ENCODE peak calls at places on chromosome 17, in four cellular contexts. One of them, this sample, is unnamed. For H3K4me1, the result is how much of the 10 kb centered on the place peaks cover.

GRCh38 chr17:44086364-44087311 is 16.1 kb downstream of the G6PC3 start:
- DNase-seq in Caco-2: peak
- DNase-seq in CD4-positive, CD25-positive, alpha-beta regulatory T cell: peak
- DNase-seq in right atrium auricular region: no peak
- DNase-seq in this sample: peak

GRCh38 chr17:74512041-74512440 is 19.2 kb downstream of the CD300LB start:
- DNase-seq in Caco-2: no peak
- DNase-seq in CD4-positive, CD25-positive, alpha-beta regulatory T cell: no peak
- DNase-seq in right atrium auricular region: peak
- DNase-seq in this sample: no peak

GRCh38 chr17:40542562-40543411 is 22.5 kb downstream of the CCR7 start:
- DNase-seq in Caco-2: peak
- DNase-seq in CD4-positive, CD25-positive, alpha-beta regulatory T cell: no peak
- DNase-seq in right atrium auricular region: peak
- DNase-seq in this sample: peak

GRCh38 chr17:43905985-43906852 is 1.1 kb downstream of the MPP2 start:
- DNase-seq in Caco-2: no peak
- DNase-seq in CD4-positive, CD25-positive, alpha-beta regulatory T cell: no peak
- DNase-seq in right atrium auricular region: peak
- DNase-seq in this sample: no peak

GRCh38 chr17:28875856-28876564 is 21.2 kb downstream of the ERAL1 start:
- DNase-seq in Caco-2: no peak
- DNase-seq in CD4-positive, CD25-positive, alpha-beta regulatory T cell: no peak
- DNase-seq in right atrium auricular region: no peak
- DNase-seq in this sample: no peak

GRCh38 chr17:82080789-82081464 is 15.3 kb upstream of the DUS1L start:
- DNase-seq in Caco-2: no peak
- DNase-seq in CD4-positive, CD25-positive, alpha-beta regulatory T cell: no peak
- DNase-seq in right atrium auricular region: no peak
- DNase-seq in this sample: no peak

GRCh38 chr17:6510321-6511023 is 45.9 kb downstream of the PITPNM3 start:
- DNase-seq in Caco-2: no peak
- DNase-seq in CD4-positive, CD25-positive, alpha-beta regulatory T cell: no peak
- DNase-seq in right atrium auricular region: no peak
- DNase-seq in this sample: no peak

GRCh38 chr17:45908935-45909334 is 14.6 kb downstream of the MAPT start:
- DNase-seq in Caco-2: no peak
- DNase-seq in CD4-positive, CD25-positive, alpha-beta regulatory T cell: no peak
- DNase-seq in right atrium auricular region: no peak
- DNase-seq in this sample: no peak

GRCh38 chr17:74923538-74924249 is 379 bp upstream of the OTOP2 start:
- DNase-seq in Caco-2: peak
- DNase-seq in CD4-positive, CD25-positive, alpha-beta regulatory T cell: peak
- DNase-seq in right atrium auricular region: peak
- DNase-seq in this sample: no peak

GRCh38 chr17:42618442-42619150 is 9.1 kb downstream of the TUBG1 start:
- DNase-seq in Caco-2: peak
- DNase-seq in CD4-positive, CD25-positive, alpha-beta regulatory T cell: no peak
- DNase-seq in right atrium auricular region: no peak
- DNase-seq in this sample: peak

GRCh38 chr17:14471052-14471451 is 170.2 kb downstream of the HS3ST3B1 start:
- DNase-seq in Caco-2: peak
- DNase-seq in CD4-positive, CD25-positive, alpha-beta regulatory T cell: no peak
- DNase-seq in right atrium auricular region: no peak
- DNase-seq in this sample: peak

GRCh38 chr17:59329558-59330313 is 1.7 kb upstream of the YPEL2 start:
- DNase-seq in Caco-2: peak
- DNase-seq in CD4-positive, CD25-positive, alpha-beta regulatory T cell: peak
- DNase-seq in right atrium auricular region: peak
- DNase-seq in this sample: peak

GRCh38 chr17:75152523-75152922 is 1.8 kb downstream of the JPT1 start:
- DNase-seq in Caco-2: no peak
- DNase-seq in CD4-positive, CD25-positive, alpha-beta regulatory T cell: no peak
- DNase-seq in right atrium auricular region: no peak
- DNase-seq in this sample: no peak

GRCh38 chr17:65785109-65785508 is 223.7 kb upstream of the AXIN2 start:
- DNase-seq in Caco-2: no peak
- DNase-seq in CD4-positive, CD25-positive, alpha-beta regulatory T cell: no peak
- DNase-seq in right atrium auricular region: no peak
- DNase-seq in this sample: peak

GRCh38 chr17:76585649-76586593 is at the start of gene ST6GALNAC2:
- DNase-seq in Caco-2: peak
- DNase-seq in CD4-positive, CD25-positive, alpha-beta regulatory T cell: peak
- DNase-seq in right atrium auricular region: no peak
- DNase-seq in this sample: peak

GRCh38 chr17:57927048-57927723 is 28.0 kb downstream of the CUEDC1 start:
- DNase-seq in Caco-2: no peak
- DNase-seq in CD4-positive, CD25-positive, alpha-beta regulatory T cell: no peak
- DNase-seq in right atrium auricular region: no peak
- DNase-seq in this sample: no peak

GRCh38 chr17:75689441-75689873 is 22.3 kb downstream of the SAP30BP start:
- DNase-seq in Caco-2: no peak
- DNase-seq in CD4-positive, CD25-positive, alpha-beta regulatory T cell: peak
- DNase-seq in right atrium auricular region: no peak
- DNase-seq in this sample: peak

GRCh38 chr17:57295526-57296023 is 39.3 kb downstream of the MSI2 start:
- DNase-seq in Caco-2: no peak
- DNase-seq in CD4-positive, CD25-positive, alpha-beta regulatory T cell: no peak
- DNase-seq in right atrium auricular region: no peak
- DNase-seq in this sample: peak

GRCh38 chr17:57997085-57997809 is 9.2 kb upstream of the VEZF1 start:
- DNase-seq in Caco-2: no peak
- DNase-seq in CD4-positive, CD25-positive, alpha-beta regulatory T cell: no peak
- DNase-seq in right atrium auricular region: no peak
- DNase-seq in this sample: no peak

GRCh38 chr17:77883213-77883650 is 75.3 kb upstream of the TNRC6C start:
- DNase-seq in Caco-2: no peak
- DNase-seq in CD4-positive, CD25-positive, alpha-beta regulatory T cell: no peak
- DNase-seq in right atrium auricular region: no peak
- DNase-seq in this sample: no peak
- H3K4me1 ChIP-seq in Caco-2: under half
- H3K4me1 ChIP-seq in CD4-positive, CD25-positive, alpha-beta regulatory T cell: half or more
- H3K4me1 ChIP-seq in right atrium auricular region: under half
- H3K4me1 ChIP-seq in this sample: under half

DNA sequence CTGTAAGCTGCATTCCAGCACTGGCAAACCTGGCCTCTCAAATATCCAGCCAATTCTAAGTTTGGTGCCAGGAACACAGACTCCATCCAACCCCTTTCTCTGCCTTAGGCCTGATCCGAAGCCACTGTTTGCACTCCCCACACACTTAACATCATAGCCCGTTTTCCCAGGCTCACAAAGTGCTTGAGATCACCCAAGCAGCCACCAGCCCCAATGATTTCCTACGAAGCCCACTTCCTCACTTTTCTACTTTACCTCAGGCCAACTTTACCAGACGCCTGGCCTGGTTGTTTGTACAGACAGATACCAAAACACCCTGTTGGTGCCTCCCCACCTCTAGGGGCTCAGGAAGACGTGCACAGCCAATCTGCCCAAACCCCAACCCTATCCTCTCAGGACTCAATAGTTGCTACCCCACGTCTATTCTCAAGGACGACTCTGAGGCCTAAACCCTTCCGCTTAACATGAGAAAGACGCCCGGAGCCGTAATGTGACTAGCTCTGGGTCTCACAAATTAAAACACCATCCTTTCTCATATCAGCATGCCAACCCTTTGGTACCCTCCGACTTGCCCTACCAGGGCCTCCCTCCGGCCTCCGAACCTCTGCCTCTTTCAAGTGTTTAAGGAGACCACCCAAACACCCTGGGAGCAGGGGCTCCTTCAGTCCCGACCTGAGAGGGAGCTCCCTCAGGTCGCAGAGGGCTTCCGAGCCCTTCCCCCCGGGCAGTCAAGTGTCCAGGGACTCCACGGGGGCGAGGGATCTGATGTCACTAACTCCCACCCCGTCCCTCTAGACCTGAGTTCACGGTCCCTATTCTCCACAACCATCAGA is 3.4 kb upstream of the PER1 start:
- DNase-seq in Caco-2: no peak
- DNase-seq in CD4-positive, CD25-positive, alpha-beta regulatory T cell: no peak
- DNase-seq in right atrium auricular region: no peak
- DNase-seq in this sample: no peak
- H3K4me1 ChIP-seq in Caco-2: under half
- H3K4me1 ChIP-seq in CD4-positive, CD25-positive, alpha-beta regulatory T cell: half or more
- H3K4me1 ChIP-seq in right atrium auricular region: under half
- H3K4me1 ChIP-seq in this sample: under half

GRCh38 chr17:78879679-78880186 is 23.3 kb downstream of the CEP295NL start:
- DNase-seq in Caco-2: no peak
- DNase-seq in CD4-positive, CD25-positive, alpha-beta regulatory T cell: peak
- DNase-seq in right atrium auricular region: peak
- DNase-seq in this sample: no peak
- H3K4me1 ChIP-seq in Caco-2: under half
- H3K4me1 ChIP-seq in CD4-positive, CD25-positive, alpha-beta regulatory T cell: under half
- H3K4me1 ChIP-seq in right atrium auricular region: under half
- H3K4me1 ChIP-seq in this sample: under half

GRCh38 chr17:79802736-79803420 is 6.0 kb upstream of the CBX8 start:
- DNase-seq in Caco-2: no peak
- DNase-seq in CD4-positive, CD25-positive, alpha-beta regulatory T cell: no peak
- DNase-seq in right atrium auricular region: no peak
- DNase-seq in this sample: no peak

GRCh38 chr17:79802039-79802735 is 5.3 kb upstream of the CBX8 start:
- DNase-seq in Caco-2: no peak
- DNase-seq in CD4-positive, CD25-positive, alpha-beta regulatory T cell: no peak
- DNase-seq in right atrium auricular region: no peak
- DNase-seq in this sample: no peak

GRCh38 chr17:79803997-79804855 is 7.3 kb upstream of the CBX8 start:
- DNase-seq in Caco-2: peak
- DNase-seq in CD4-positive, CD25-positive, alpha-beta regulatory T cell: peak
- DNase-seq in right atrium auricular region: no peak
- DNase-seq in this sample: no peak

GRCh38 chr17:79804856-79805696 is 8.2 kb upstream of the CBX8 start:
- DNase-seq in Caco-2: no peak
- DNase-seq in CD4-positive, CD25-positive, alpha-beta regulatory T cell: no peak
- DNase-seq in right atrium auricular region: no peak
- DNase-seq in this sample: no peak

DNA sequence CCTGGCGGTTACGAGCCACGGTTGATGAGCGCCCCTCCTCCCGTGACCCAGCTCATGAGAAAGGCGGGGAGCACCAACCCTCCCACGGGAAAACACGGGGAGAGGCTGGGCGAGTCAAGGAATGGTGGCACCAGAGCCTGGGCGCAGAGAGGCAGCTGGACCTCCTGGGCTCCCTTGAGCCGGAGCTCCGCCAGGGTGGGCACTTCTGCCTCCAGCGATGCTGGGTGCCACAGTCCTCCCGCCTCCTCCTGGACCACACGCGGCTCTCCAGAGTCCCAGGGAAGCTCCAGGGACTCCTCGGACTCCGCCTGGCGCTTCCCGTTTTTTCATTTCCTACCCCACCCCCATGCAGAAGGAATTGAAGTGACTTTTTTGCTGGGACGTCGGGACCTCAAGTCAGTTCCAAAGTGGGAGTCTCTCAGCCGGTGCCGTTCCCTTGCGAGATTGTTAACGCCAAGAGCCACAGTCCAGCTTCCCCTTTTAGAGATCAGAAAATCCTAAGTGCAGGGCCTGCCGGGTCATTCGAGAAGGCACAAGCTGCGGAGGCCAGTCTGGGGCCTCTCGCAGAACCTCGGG is 6.6 kb upstream of the CBX8 start:
- DNase-seq in Caco-2: no peak
- DNase-seq in CD4-positive, CD25-positive, alpha-beta regulatory T cell: no peak
- DNase-seq in right atrium auricular region: no peak
- DNase-seq in this sample: no peak
- H3K4me1 ChIP-seq in Caco-2: under half
- H3K4me1 ChIP-seq in CD4-positive, CD25-positive, alpha-beta regulatory T cell: half or more
- H3K4me1 ChIP-seq in right atrium auricular region: under half
- H3K4me1 ChIP-seq in this sample: under half

DNA sequence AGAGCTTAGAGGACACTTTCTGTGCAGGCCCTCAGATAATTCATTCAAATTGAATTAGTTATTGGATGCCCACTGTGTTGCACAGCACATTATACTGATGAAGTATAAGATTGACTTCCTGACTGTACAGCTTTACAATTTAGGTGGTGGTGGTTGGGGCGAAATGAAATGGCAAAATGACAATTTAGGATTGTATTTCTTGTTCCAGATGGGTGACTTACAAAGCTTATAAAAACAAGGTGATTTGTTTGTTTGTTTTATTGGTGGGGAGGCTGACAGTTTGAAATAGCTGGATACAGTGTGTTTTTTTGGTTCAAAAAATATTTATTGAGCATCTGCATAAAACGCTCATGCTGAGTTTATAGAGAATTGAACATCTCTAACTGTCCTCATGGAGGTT is 1.6 kb downstream of the MAP2K4 start:
- DNase-seq in Caco-2: no peak
- DNase-seq in CD4-positive, CD25-positive, alpha-beta regulatory T cell: no peak
- DNase-seq in right atrium auricular region: no peak
- DNase-seq in this sample: no peak
- H3K4me1 ChIP-seq in Caco-2: under half
- H3K4me1 ChIP-seq in CD4-positive, CD25-positive, alpha-beta regulatory T cell: under half
- H3K4me1 ChIP-seq in right atrium auricular region: under half
- H3K4me1 ChIP-seq in this sample: under half

GRCh38 chr17:63439682-63440081 is 6.4 kb downstream of the CYB561 start:
- DNase-seq in Caco-2: no peak
- DNase-seq in CD4-positive, CD25-positive, alpha-beta regulatory T cell: peak
- DNase-seq in right atrium auricular region: no peak
- DNase-seq in this sample: no peak
- H3K4me1 ChIP-seq in Caco-2: under half
- H3K4me1 ChIP-seq in CD4-positive, CD25-positive, alpha-beta regulatory T cell: under half
- H3K4me1 ChIP-seq in right atrium auricular region: under half
- H3K4me1 ChIP-seq in this sample: under half

GRCh38 chr17:17107891-17108680 is 65.8 kb downstream of the MPRIP start:
- DNase-seq in Caco-2: no peak
- DNase-seq in CD4-positive, CD25-positive, alpha-beta regulatory T cell: no peak
- DNase-seq in right atrium auricular region: no peak
- DNase-seq in this sample: no peak
- H3K4me1 ChIP-seq in Caco-2: under half
- H3K4me1 ChIP-seq in CD4-positive, CD25-positive, alpha-beta regulatory T cell: under half
- H3K4me1 ChIP-seq in right atrium auricular region: under half
- H3K4me1 ChIP-seq in this sample: under half

GRCh38 chr17:17175340-17175739 is 30.8 kb downstream of the PLD6 start:
- DNase-seq in Caco-2: no peak
- DNase-seq in CD4-positive, CD25-positive, alpha-beta regulatory T cell: no peak
- DNase-seq in right atrium auricular region: no peak
- DNase-seq in this sample: no peak

GRCh38 chr17:17171991-17172939 is 33.9 kb downstream of the PLD6 start:
- DNase-seq in Caco-2: no peak
- DNase-seq in CD4-positive, CD25-positive, alpha-beta regulatory T cell: peak
- DNase-seq in right atrium auricular region: peak
- DNase-seq in this sample: no peak

GRCh38 chr17:17171186-17171585 is 34.9 kb downstream of the PLD6 start:
- DNase-seq in Caco-2: no peak
- DNase-seq in CD4-positive, CD25-positive, alpha-beta regulatory T cell: no peak
- DNase-seq in right atrium auricular region: no peak
- DNase-seq in this sample: no peak

GRCh38 chr17:17173921-17174320 is 32.2 kb downstream of the PLD6 start:
- DNase-seq in Caco-2: no peak
- DNase-seq in CD4-positive, CD25-positive, alpha-beta regulatory T cell: no peak
- DNase-seq in right atrium auricular region: no peak
- DNase-seq in this sample: no peak

GRCh38 chr17:17172990-17173389 is 33.1 kb downstream of the PLD6 start:
- DNase-seq in Caco-2: no peak
- DNase-seq in CD4-positive, CD25-positive, alpha-beta regulatory T cell: no peak
- DNase-seq in right atrium auricular region: no peak
- DNase-seq in this sample: no peak
- H3K4me1 ChIP-seq in Caco-2: under half
- H3K4me1 ChIP-seq in CD4-positive, CD25-positive, alpha-beta regulatory T cell: under half
- H3K4me1 ChIP-seq in right atrium auricular region: under half
- H3K4me1 ChIP-seq in this sample: under half

This sample was measured in foreskin keratinocyte.